ENCODE peak calls at places on chromosomes 3 and 15, in ten cellular contexts. I, F, Y, A, V, E, P, Q, T and L are unnamed samples.
A peak's percentile ranks its signal among the peaks of the same experiment; 100 is the strongest.

GRCh38 chr15:84816694-84817460 is at the start of gene ALPK3:
- DNase-seq in Q (no peak), E (peak; percentile 94), V (no peak), F (no peak), I (no peak), Y (no peak), P (no peak), T (no peak), A (peak; percentile 74), L (no peak)

GRCh38 chr15:60326824-60327654 is 70.7 kb downstream of the ANXA2 start:
- DNase-seq in P (peak; percentile 29), I (peak; percentile 71), Q (no peak), Y (peak; percentile 21), E (no peak), T (peak; percentile 64), F (no peak), A (no peak), V (peak; percentile 36), L (no peak)

GRCh38 chr3:52202384-52203077 is 4.6 kb downstream of the ALAS1 start:
- DNase-seq in E (no peak), I (no peak), T (no peak), A (no peak), V (no peak), Y (no peak), P (no peak), F (no peak), Q (no peak), L (no peak)

GRCh38 chr3:134373278-134373941 is 837 bp downstream of the AMOTL2 start:
- DNase-seq in E (peak; percentile 91), T (no peak), A (peak; percentile 95), Y (no peak), P (peak; percentile 84), I (peak; percentile 93), V (peak; percentile 81), Q (peak; percentile 73), F (peak; percentile 87), L (peak; percentile 67)

GRCh38 chr3:110376119-110376518 is 695.5 kb upstream of the NECTIN3 start:
- DNase-seq in F (no peak), Q (no peak), V (no peak), A (no peak), Y (no peak), E (no peak), I (no peak), P (no peak), T (no peak), L (no peak)

GRCh38 chr3:116951610-116952009 is 242.0 kb downstream of the TUSC7 start:
- DNase-seq in T (no peak), P (no peak), E (no peak), Y (no peak), A (no peak), Q (no peak), I (no peak), V (no peak), F (no peak), L (no peak)

GRCh38 chr3:25448750-25449684 is 21.0 kb downstream of the RARB start:
- DNase-seq in I (peak; percentile 75), F (peak; percentile 65), V (peak; percentile 60), P (peak; percentile 73), T (no peak), Y (no peak), E (peak; percentile 94), A (peak; percentile 90), Q (peak; percentile 85), L (no peak)

GRCh38 chr3:47512416-47513124 is 942 bp downstream of the ELP6 start:
- DNase-seq in A (no peak), T (no peak), Q (peak; percentile 54), Y (peak; percentile 15), P (peak; percentile 42), E (peak; percentile 58), F (no peak), I (peak; percentile 25), V (no peak), L (no peak)

GRCh38 chr15:63990449-63990848 is 55.8 kb downstream of the DAPK2 start:
- DNase-seq in T (no peak), V (no peak), I (no peak), E (no peak), A (no peak), F (no peak), Y (no peak), P (no peak), Q (no peak), L (no peak)

GRCh38 chr3:15299036-15299435 is 33.4 kb downstream of the SH3BP5 start:
- DNase-seq in F (no peak), T (no peak), E (no peak), P (no peak), A (no peak), I (no peak), Y (no peak), Q (no peak), V (no peak), L (no peak)

GRCh38 chr3:194249323-194250103 is 101.6 kb downstream of the CPN2 start:
- DNase-seq in T (no peak), Y (no peak), E (no peak), I (peak; percentile 3), F (no peak), P (no peak), A (no peak), V (no peak), Q (no peak), L (no peak)

GRCh38 chr15:65374831-65375401 is 2.9 kb downstream of the IGDCC3 start:
- DNase-seq in A (no peak), I (no peak), V (no peak), F (no peak), Y (no peak), P (no peak), Q (peak; percentile 15), T (no peak), E (no peak), L (no peak)

GRCh38 chr15:100905855-100906254 is 13.3 kb upstream of the LRRK1 start:
- DNase-seq in Q (no peak), Y (no peak), F (no peak), A (no peak), P (no peak), I (no peak), E (no peak), T (no peak), V (no peak), L (no peak)

GRCh38 chr3:65101450-65101849 is 413.6 kb upstream of the ADAMTS9 start:
- DNase-seq in V (no peak), Y (no peak), E (no peak), P (no peak), Q (no peak), A (no peak), F (no peak), T (no peak), I (no peak), L (no peak)

DNA sequence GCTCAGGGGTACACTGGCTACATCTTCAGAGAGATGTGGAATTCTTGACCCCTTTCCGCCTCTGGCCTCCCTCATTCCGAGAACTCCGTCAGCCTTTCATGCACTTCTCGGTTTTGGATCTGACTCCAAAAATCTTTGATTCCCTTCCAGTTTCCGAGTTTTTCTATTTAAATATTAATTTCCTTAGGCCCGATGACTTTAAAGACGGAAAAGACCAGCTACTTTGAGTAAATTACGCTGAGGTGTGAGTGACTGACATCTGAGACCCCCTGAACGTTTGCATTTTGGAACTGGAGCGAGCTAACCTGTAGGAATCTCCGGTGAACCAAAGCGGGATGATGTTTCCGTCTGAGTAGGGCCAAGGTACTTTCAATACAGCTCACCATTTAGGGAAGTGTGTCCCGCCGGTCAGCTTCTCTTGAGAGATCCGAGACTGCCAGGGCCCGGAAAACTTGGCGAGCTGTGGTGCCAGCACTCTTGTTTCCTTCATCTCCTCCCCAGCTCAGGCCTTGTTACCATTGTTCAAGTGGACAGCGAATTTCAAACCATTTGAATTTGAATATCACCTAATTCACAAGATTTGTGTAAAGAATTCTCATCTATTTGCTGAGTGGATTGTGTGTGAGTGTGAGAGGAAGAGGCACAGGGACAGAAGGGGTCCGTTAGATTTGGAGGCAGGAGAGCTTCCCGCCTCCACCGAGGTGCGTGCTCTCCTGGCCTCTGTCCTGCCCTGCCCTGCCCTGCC is 5.4 kb downstream of the SOX14 start:
- DNase-seq in T (no peak), A (no peak), V (no peak), Q (no peak), P (no peak), I (no peak), Y (no peak), F (no peak), E (no peak), L (no peak)
- H3K27me3 ChIP-seq in T (peaks cover 83% of the 10 kb centered on the region), A (peaks cover 52% of the 10 kb centered on the region), V (peaks cover 76% of the 10 kb centered on the region), Q (no peaks in the 10 kb centered on the region), P (peaks cover 87% of the 10 kb centered on the region), I (peaks cover 69% of the 10 kb centered on the region), Y (no peaks in the 10 kb centered on the region), F (peaks cover 18% of the 10 kb centered on the region), E (peaks cover 42% of the 10 kb centered on the region), L (peaks cover 85% of the 10 kb centered on the region)

DNA sequence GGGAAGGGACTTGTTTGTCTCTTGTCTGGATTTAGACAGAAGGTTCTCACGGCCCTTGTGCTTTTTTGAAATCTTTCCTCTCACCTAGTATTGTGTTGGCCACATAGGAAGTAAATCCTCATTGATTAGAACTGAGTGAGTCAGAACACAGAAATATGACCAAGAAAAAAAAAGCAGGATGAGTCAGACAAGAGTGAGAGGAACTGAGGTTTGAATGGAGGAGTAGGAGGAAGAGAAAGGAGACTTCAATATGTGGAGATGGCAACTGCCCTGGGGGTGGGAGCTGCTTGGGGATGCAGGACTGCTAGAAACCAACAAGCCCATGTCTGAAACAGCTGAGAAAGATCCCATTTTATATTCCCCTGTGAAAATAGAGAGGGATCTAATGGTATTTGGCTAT is 194.1 kb upstream of the ZBTB20 start:
- DNase-seq in A (no peak), Y (no peak), E (no peak), I (peak; percentile 59), F (no peak), V (peak; percentile 21), Q (no peak), P (no peak), T (no peak), L (peak; percentile 38)
- H3K36me3 ChIP-seq in A (no peaks in the 10 kb centered on the region), Y (no peaks in the 10 kb centered on the region), E (no peaks in the 10 kb centered on the region), I (no peaks in the 10 kb centered on the region), F (no peaks in the 10 kb centered on the region), V (no peaks in the 10 kb centered on the region), Q (no peaks in the 10 kb centered on the region), P (no peaks in the 10 kb centered on the region), T (no peaks in the 10 kb centered on the region), L (no peaks in the 10 kb centered on the region)

DNA sequence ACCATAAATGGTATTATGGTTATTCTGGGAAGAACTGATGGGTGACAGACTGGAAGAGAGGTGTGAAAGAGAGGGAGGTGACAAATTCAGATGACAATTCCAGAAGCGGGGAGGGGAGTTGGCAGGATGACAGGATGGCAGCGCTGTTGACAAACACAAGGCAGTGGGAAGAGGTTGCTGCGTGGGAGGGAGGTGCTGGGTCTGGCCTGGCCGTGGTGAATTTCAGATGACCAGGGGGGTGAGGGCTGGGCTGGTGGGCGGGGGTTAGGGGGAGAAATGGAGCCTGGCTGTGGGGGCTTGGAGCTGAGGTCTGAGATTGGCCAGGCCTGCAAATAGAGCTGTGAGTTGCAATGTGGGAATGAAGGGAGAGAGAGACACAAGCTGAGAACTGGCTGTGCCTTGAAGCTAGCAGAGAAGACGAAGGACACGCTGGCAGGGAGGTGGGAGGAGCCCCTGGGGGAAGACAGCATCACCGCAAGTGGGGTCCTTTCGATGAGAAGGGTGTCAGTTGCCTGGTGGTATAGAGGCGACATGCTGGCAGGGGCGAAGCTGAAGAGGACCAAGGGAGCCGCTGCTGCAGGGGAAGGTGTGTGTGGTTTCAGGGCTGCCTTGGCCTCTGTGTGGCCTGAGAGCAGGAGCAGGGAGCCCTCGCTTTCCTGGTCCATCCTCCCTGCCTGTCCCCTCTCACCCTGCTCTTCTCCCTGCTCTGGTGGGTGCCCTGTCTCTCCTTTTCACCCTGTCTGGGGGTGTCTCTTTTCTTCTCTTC is 5.7 kb downstream of the RHCG start:
- DNase-seq in I (no peak), T (no peak), Q (no peak), E (no peak), V (no peak), F (no peak), Y (no peak), P (no peak), A (no peak), L (no peak)
- TF ChIP-seq CTCF in I (no peak), T (no peak), Q (no peak), E (no peak), V (no peak), F (no peak), Y (no peak), P (no peak), A (no peak), L (no peak)

GRCh38 chr3:28050895-28051294 is 190.5 kb upstream of the CMC1 start:
- DNase-seq in F (no peak), Y (peak; percentile 11), P (peak; percentile 56), V (no peak), E (no peak), T (peak; percentile 53), Q (no peak), A (no peak), I (no peak), L (no peak)
- H3K27me3 ChIP-seq in F (no peaks in the 10 kb centered on the region), Y (no peaks in the 10 kb centered on the region), P (no peaks in the 10 kb centered on the region), V (no peaks in the 10 kb centered on the region), E (no peaks in the 10 kb centered on the region), T (no peaks in the 10 kb centered on the region), Q (no peaks in the 10 kb centered on the region), A (no peaks in the 10 kb centered on the region), I (no peaks in the 10 kb centered on the region), L (no peaks in the 10 kb centered on the region)